ENCODE peak calls at places on chromosome 2, in seven cellular contexts. G, J, B, Y, M, A and L are unnamed samples.

GRCh38 chr2:72669121-72669520 is 156.7 kb downstream of the EXOC6B start:
- DNase-seq in G (peak), J (no peak), B (peak), Y (peak), M (no peak), A (no peak), L (peak)

GRCh38 chr2:172172513-172173217 is 70.0 kb upstream of the DLX2 start:
- DNase-seq in G (no peak), J (peak), B (peak), Y (peak), M (peak), A (no peak), L (peak)

GRCh38 chr2:71471276-71471675 is 17.9 kb downstream of the DYSF start:
- DNase-seq in G (no peak), J (no peak), B (peak), Y (no peak), M (no peak), A (no peak), L (no peak)

GRCh38 chr2:46032996-46033395 is 264.2 kb upstream of the EPAS1 start:
- DNase-seq in G (no peak), J (no peak), B (peak), Y (no peak), M (no peak), A (no peak), L (no peak)

GRCh38 chr2:114598329-114598728 is 155.9 kb downstream of the DPP10 start:
- DNase-seq in G (no peak), J (no peak), B (no peak), Y (no peak), M (no peak), A (no peak), L (no peak)

GRCh38 chr2:177334940-177335543 is 57.5 kb upstream of the AGPS start:
- DNase-seq in G (no peak), J (peak), B (peak), Y (no peak), M (no peak), A (no peak), L (peak)

GRCh38 chr2:67075530-67076253 is 321.4 kb upstream of the ETAA1 start:
- DNase-seq in G (no peak), J (no peak), B (no peak), Y (no peak), M (no peak), A (no peak), L (no peak)

GRCh38 chr2:39719317-39719716 is 53.6 kb downstream of the TMEM178A start:
- DNase-seq in G (no peak), J (no peak), B (no peak), Y (no peak), M (no peak), A (no peak), L (no peak)

GRCh38 chr2:121075641-121076500 is 209.1 kb downstream of the TFCP2L1 start:
- DNase-seq in G (no peak), J (no peak), B (no peak), Y (no peak), M (no peak), A (no peak), L (no peak)

GRCh38 chr2:24454258-24454657 is 36.8 kb upstream of the NCOA1 start:
- DNase-seq in G (peak), J (no peak), B (no peak), Y (no peak), M (no peak), A (no peak), L (peak)

GRCh38 chr2:163774862-163775261 is 39.1 kb upstream of the FIGN start:
- DNase-seq in G (peak), J (peak), B (peak), Y (peak), M (no peak), A (no peak), L (peak)

GRCh38 chr2:10335046-10335840 is 32.5 kb downstream of the HPCAL1 start:
- DNase-seq in G (no peak), J (no peak), B (no peak), Y (no peak), M (no peak), A (no peak), L (no peak)

GRCh38 chr2:75571730-75572430 is 11.1 kb upstream of the EVA1A start:
- DNase-seq in G (no peak), J (no peak), B (peak), Y (peak), M (no peak), A (no peak), L (no peak)

GRCh38 chr2:215680605-215681598 is 245.0 kb upstream of the FN1 start:
- DNase-seq in G (no peak), J (peak), B (peak), Y (peak), M (no peak), A (no peak), L (peak)

DNA sequence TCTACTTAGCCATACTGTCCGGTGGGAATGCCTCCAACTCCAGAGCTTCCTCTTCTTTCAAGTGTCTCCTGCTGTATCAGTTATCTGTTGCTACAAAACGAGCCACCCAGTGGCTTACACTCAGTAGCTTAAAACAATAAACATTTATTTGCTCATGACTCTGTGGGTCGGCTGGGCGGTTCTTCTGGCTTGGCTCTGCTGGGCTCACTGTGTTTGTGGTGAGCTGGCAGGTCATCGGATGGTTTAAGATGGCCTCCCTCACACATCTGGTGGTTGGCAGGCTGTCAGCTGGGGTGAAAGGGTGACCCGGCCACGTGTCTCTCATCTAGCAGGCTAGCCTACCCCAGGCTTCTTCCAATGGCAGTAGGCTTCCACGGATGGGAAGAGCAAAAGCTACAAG is 122.4 kb upstream of the SLC1A4 start:
- DNase-seq in G (peak), J (no peak), B (no peak), Y (peak), M (peak), A (no peak), L (peak)
- TF ChIP-seq CTCF in G (no peak), J (no peak), B (no peak), Y (no peak), M (no peak), A (no peak), L (peak)

GRCh38 chr2:203097735-203098134 is 83.1 kb downstream of the NBEAL1 start:
- DNase-seq in G (no peak), J (no peak), B (peak), Y (no peak), M (no peak), A (no peak), L (no peak)
- TF ChIP-seq CTCF in G (peak), J (no peak), B (peak), Y (peak), M (peak), A (no peak), L (no peak)

DNA sequence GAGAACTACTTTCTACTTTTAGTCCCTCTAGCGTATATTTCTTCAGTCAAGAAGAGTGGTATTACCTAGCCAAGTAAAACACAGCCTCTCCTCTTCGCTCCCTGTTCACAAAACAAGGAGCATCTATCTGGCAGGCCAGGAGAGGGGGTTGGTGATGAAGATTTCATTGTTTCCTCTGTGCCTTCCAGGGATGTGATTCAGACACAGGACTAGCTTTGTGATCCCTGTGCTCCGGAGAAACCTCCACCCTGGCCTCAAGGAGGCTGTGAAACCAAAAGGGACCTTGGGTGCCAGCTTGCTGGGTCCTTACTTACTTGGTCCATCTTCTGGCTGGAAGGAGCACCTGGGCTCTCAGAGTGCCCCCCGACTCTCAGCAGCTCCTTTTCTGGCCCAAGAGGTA is 5.7 kb downstream of the RHOB start:
- DNase-seq in G (no peak), J (no peak), B (peak), Y (no peak), M (no peak), A (no peak), L (peak)
- TF ChIP-seq CTCF in G (no peak), J (no peak), B (peak), Y (peak), M (peak), A (no peak), L (peak)

DNA sequence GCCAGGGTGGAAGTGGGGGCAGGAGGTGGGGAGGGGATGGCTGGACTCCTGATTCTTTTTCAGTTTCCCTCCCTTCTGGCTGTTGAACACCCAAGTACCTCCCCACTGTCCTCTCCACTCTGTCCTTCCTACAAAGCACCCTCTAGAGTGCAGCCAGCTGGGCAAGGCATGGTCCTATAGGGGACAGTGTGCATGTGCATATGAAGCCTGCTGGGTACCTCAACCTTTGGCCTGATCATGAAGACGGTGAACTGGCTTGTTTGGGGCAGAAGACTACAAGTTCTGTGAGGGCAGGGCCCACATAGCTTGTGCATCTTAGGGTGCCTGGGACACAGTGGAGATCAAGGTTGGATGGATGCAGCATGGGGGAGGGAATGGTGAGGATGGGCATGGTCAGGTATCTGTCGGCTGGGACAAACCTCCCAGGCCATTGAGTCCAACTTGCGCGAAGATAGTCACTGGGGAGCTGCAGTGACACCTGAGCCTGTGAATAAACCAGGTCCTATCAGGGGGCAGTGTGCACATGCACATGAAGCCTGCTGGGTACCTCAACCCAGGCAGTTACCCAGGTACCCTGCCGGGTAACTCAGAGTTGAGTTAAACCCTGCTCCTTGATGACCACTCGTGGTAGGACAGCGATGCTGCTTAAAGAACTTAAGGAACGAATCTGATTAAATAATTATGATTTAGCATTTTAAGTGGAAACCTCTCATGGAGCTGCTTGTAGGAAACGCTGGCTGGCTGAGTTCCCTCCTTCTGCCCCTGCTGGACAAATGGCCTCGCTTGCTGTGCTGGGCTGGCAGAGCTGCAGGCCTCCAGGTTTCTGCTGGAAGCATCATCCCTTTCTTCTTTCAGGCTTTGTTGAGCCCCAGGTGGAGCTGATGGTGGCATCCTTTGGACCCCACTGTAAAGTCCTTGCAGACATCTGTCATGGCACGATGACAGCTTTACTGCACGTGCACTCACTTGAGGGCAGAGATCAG is 84.0 kb downstream of the POLR1A start:
- DNase-seq in G (no peak), J (no peak), B (no peak), Y (peak), M (no peak), A (no peak), L (peak)
- TF ChIP-seq CTCF in G (no peak), J (no peak), B (no peak), Y (peak), M (no peak), A (no peak), L (no peak)

GRCh38 chr2:235264121-235264493 is 229.7 kb upstream of the AGAP1 start:
- DNase-seq in G (no peak), J (no peak), B (no peak), Y (no peak), M (no peak), A (no peak), L (no peak)
- TF ChIP-seq CTCF in G (no peak), J (no peak), B (no peak), Y (no peak), M (no peak), A (no peak), L (no peak)

DNA sequence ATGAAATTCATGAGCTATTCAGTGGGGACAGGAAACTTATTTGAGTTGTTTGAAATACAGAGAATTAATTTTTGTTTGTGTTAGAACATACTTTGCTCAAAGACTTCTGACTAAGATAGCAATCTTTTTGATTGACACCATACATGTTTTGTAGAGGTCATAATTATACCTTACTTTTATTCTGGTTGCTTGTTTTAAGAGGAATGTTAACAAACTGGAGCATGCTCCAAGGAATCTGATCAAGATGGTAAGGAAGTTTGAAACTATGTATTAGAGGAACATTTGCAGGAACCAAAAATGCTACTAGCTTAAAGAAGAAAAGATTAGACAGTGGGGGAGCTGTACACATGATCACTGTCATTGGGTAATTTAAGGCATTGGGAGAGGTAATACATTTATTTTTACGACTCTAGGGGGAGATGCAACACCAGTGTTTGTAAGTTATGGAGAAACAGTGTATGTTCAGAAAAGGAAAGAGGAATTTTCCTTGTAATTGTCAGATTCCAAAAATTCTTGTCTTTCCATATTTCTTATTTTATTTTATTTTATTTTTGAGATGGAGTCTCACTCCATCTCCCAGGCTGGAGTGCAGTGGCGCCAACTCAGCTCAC is 8.0 kb downstream of the AGFG1 start:
- DNase-seq in G (no peak), J (no peak), B (peak), Y (no peak), M (no peak), A (no peak), L (no peak)
- TF ChIP-seq CTCF in G (peak), J (peak), B (peak), Y (peak), M (peak), A (no peak), L (no peak)

DNA sequence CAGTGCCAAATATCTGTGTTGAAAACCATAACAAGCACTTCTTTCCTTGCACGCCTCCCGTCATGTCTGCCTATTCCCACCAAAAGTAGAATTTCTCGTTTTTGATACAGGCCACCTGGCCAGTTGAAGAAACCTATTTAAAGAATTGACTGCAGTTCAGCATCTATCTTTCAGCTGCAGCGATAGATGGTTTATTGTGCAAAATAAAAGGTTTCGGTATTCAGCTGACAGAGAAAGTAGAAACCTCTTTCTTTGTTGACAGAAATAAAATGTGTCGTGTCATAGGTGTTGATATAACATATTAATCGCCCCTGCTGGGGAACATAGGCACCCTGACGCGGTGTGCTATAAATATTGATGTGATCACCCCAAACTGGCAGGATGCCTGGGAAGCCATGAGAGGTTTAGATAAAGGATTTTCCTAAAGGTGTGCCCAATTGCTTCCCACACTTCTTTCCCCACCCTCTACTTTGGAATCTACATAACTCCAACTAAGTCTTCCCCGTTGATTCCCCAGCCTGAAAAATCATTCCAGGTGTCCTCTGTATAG is 570.4 kb downstream of the CCDC85A start:
- DNase-seq in G (no peak), J (no peak), B (no peak), Y (no peak), M (peak), A (no peak), L (no peak)
- TF ChIP-seq CTCF in G (no peak), J (no peak), B (no peak), Y (no peak), M (no peak), A (no peak), L (no peak)

GRCh38 chr2:197294260-197294659 is 16.3 kb downstream of the ANKRD44 start:
- DNase-seq in G (no peak), J (no peak), B (no peak), Y (no peak), M (no peak), A (no peak), L (no peak)

GRCh38 chr2:197292614-197293013 is 18.0 kb downstream of the ANKRD44 start:
- DNase-seq in G (no peak), J (no peak), B (no peak), Y (no peak), M (no peak), A (no peak), L (no peak)

GRCh38 chr2:197297262-197297661 is 13.3 kb downstream of the ANKRD44 start:
- DNase-seq in G (no peak), J (no peak), B (no peak), Y (no peak), M (no peak), A (no peak), L (no peak)

GRCh38 chr2:197296861-197297260 is 13.7 kb downstream of the ANKRD44 start:
- DNase-seq in G (no peak), J (no peak), B (no peak), Y (no peak), M (no peak), A (no peak), L (no peak)

DNA sequence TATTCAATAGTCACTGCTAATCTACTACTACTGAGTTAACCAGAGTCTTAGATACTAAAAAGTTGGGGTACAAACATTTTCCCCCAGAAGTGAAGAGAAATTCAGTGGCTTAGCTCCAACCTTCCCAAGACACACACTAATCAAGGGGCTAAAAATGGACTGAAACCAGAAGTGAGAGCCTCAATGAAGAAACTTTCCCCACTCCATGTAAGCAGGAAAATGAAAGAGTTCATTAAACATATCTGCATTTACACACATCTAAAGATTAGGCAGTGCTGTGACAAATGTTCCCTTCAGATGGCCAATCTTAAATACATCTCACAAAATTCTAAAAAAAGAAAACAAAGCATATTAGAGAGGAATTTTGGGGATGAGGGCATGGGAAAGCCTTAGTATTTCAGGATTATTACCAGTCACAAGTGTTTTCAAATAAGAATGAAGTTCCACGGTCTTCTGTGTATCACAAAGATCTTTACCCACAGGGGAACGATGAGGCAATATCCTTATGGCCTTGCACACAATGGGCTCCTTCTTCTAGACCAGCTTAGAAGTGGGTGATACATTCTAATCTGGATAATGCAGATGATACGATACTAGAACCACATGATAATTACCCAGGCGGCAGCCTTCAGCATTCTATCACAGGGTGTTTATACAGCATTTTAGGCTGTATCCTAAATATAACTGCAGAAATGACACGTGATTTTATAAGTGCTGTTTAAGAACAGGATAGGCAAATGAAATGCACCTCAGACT is 17.1 kb downstream of the ANKRD44 start:
- DNase-seq in G (no peak), J (no peak), B (no peak), Y (peak), M (no peak), A (no peak), L (no peak)
- TF ChIP-seq CTCF in G (no peak), J (no peak), B (no peak), Y (no peak), M (no peak), A (no peak), L (no peak)

DNA sequence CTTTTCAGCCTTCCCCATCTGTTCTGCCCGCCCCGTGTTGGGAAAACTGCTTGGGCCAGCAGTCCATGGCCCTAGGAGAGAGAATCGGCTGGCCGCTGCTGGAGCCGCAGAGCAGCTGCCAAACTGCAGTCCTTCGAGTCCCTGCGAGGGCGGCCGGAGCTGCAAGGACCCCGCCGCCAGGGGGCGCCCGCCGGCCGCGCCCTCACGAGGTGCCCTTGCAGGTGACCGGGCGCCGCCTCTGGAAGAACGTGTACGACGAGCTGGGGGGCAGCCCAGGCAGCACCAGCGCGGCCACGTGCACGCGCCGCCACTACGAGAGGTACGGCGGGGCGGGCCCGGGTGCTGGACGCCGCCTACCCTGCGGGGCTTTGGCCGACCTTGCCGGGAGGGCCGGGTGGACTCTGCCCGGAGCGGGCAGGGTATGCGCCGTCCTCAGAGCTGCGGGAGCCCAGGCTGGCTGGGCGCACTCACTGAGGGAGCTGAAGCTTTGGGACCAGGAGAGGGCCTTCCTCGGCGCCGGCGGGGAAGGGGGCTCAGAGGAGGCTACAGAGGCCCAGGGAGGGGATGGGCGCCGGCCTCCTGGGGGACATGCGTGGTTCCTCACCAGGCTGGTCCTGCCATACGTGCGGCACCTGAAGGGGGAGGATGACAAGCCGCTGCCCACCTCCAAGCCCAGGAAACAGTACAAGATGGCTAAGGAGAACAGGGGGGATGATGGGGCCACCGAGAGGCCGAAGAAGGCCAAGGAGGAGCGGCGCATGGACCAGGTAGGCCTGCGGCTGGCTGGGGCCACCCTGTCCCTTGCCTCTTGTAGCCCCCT is 13.6 kb downstream of the ARID5A start:
- DNase-seq in G (no peak), J (peak), B (peak), Y (peak), M (no peak), A (no peak), L (no peak)
- TF ChIP-seq CTCF in G (peak), J (peak), B (no peak), Y (peak), M (peak), A (no peak), L (peak)